ENCODE peak calls at places on chromosomes 2 and 18, in five cellular contexts. L, M, T, J and K are unnamed samples.

GRCh38 chr2:112881217-112882000 is 29.6 kb upstream of the IL37 start:
- DNase-seq in L (no peak), J (peak), T (no peak), M (no peak), K (no peak)

GRCh38 chr18:68215931-68216330 is 499.0 kb downstream of the TMX3 start:
- DNase-seq in J (peak), L (no peak), M (no peak), T (no peak), K (no peak)

GRCh38 chr2:16048466-16048865 is 108.1 kb downstream of the MYCN start:
- DNase-seq in T (no peak), L (no peak), M (no peak), J (no peak), K (no peak)

GRCh38 chr2:242040303-242040655 is 170.8 kb downstream of the RTP5 start:
- DNase-seq in J (no peak), L (no peak), T (no peak), M (no peak), K (no peak)

GRCh38 chr18:62663731-62664336 is 51.5 kb upstream of the PHLPP1 start:
- DNase-seq in L (no peak), T (no peak), M (no peak), J (peak), K (no peak)

GRCh38 chr2:205811387-205811786 is 129.1 kb downstream of the NRP2 start:
- DNase-seq in L (no peak), M (no peak), J (no peak), T (no peak), K (no peak)

GRCh38 chr2:27262379-27263286 is at the start of gene SLC30A3:
- DNase-seq in T (peak), L (peak), J (no peak), M (peak), K (peak)

GRCh38 chr18:55405655-55406373 is 182.2 kb downstream of the TCF4 start:
- DNase-seq in L (no peak), J (peak), M (peak), T (no peak), K (no peak)

GRCh38 chr18:2960983-2961696 is 51.8 kb downstream of the LPIN2 start:
- DNase-seq in T (no peak), M (no peak), J (no peak), L (no peak), K (no peak)

DNA sequence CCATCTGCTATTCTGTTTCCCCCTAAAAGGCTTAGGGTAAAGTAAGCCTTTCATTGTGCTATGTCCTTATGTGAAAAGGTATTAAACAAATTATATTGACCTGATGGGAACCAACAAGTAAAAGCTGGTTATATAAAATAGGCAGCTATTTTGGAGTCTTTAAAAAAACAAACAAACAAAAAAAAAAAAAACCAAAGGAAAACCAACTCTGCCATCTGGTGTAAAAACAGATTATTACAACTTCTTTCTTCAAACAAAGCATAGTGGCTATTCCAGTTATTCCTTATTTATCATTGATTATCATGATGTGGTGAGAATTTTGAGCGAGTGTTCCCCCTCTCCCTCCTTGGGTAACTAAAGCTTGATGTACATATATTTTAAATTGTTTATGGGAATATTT is 122.3 kb upstream of the FHL2 start:
- DNase-seq in J (no peak), M (no peak), T (no peak), L (no peak), K (no peak)
- TF ChIP-seq CTCF in J (peak), M (peak), T (peak), L (peak), K (peak)

GRCh38 chr2:151030663-151031230 is 230.9 kb downstream of the RBM43 start:
- DNase-seq in L (no peak), T (no peak), J (no peak), M (no peak), K (no peak)
- TF ChIP-seq CTCF in L (peak), T (peak), J (peak), M (no peak), K (peak)

GRCh38 chr2:161102770-161103450 is 57.3 kb upstream of the TANK start:
- DNase-seq in J (no peak), T (no peak), L (no peak), M (no peak), K (no peak)

GRCh38 chr2:161100216-161100615 is 60.0 kb upstream of the TANK start:
- DNase-seq in L (no peak), J (no peak), M (no peak), T (no peak), K (no peak)

GRCh38 chr2:161101406-161101805 is 58.8 kb upstream of the TANK start:
- DNase-seq in J (no peak), L (no peak), T (no peak), M (no peak), K (no peak)

GRCh38 chr2:161104054-161104553 is 56.1 kb upstream of the TANK start:
- DNase-seq in L (no peak), J (no peak), T (no peak), M (no peak), K (no peak)

DNA sequence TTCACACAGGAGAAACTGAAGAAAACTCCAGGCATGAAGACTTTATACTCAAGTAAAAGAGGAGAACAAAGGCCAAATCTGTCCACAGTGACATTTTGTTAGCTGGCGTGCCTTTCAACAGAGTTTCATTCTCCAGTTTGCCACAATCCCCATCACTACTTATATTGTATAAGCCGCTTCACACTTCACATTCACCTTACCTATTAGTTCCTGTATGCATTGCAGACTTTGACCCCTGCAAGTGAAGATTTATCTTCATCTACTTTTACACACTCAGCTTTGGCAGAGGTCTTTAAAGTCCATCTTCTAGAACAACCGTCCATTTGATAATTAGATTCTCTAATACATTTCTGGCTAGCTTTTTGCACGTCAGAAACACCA is 56.8 kb upstream of the TANK start:
- DNase-seq in M (no peak), J (no peak), L (no peak), T (no peak), K (no peak)
- TF ChIP-seq CTCF in M (no peak), J (no peak), L (no peak), T (no peak), K (no peak)

GRCh38 chr2:47074691-47075090 is 80.4 kb downstream of the STPG4 start:
- DNase-seq in L (no peak), J (no peak), T (no peak), M (no peak), K (no peak)

GRCh38 chr2:47075361-47076125 is 79.6 kb downstream of the STPG4 start:
- DNase-seq in M (no peak), J (no peak), T (no peak), L (no peak), K (no peak)

GRCh38 chr2:47077442-47078117 is 77.5 kb downstream of the STPG4 start:
- DNase-seq in T (no peak), L (no peak), J (no peak), M (no peak), K (no peak)

GRCh38 chr2:47076586-47077441 is 78.3 kb downstream of the STPG4 start:
- DNase-seq in T (no peak), L (no peak), J (peak), M (peak), K (no peak)

GRCh38 chr2:47076126-47076506 is 79.0 kb downstream of the STPG4 start:
- DNase-seq in L (no peak), M (no peak), J (no peak), T (no peak), K (no peak)
- TF ChIP-seq CTCF in L (no peak), M (no peak), J (no peak), T (no peak), K (no peak)

GRCh38 chr2:156132130-156132529 is 200.4 kb downstream of the NR4A2 start:
- DNase-seq in M (no peak), J (no peak), T (no peak), L (no peak), K (no peak)

GRCh38 chr2:156124458-156124857 is 208.1 kb downstream of the NR4A2 start:
- DNase-seq in L (no peak), T (no peak), J (no peak), M (no peak), K (no peak)

GRCh38 chr2:156132941-156133340 is 199.6 kb downstream of the NR4A2 start:
- DNase-seq in M (no peak), J (no peak), L (no peak), T (no peak), K (no peak)

GRCh38 chr2:156125018-156125417 is 207.5 kb downstream of the NR4A2 start:
- DNase-seq in L (no peak), J (no peak), T (no peak), M (no peak), K (no peak)

GRCh38 chr2:156129227-156129626 is 203.3 kb downstream of the NR4A2 start:
- DNase-seq in T (no peak), M (no peak), L (no peak), J (no peak), K (no peak)
- TF ChIP-seq CTCF in T (peak), M (no peak), L (peak), J (no peak), K (peak)

GRCh38 chr2:219001100-219001576 is 7.9 kb upstream of the CRYBA2 start:
- DNase-seq in T (no peak), J (no peak), L (no peak), M (no peak), K (no peak)
- TF ChIP-seq CTCF in T (no peak), J (no peak), L (no peak), M (no peak), K (no peak)

GRCh38 chr2:174145827-174146226 is 102.5 kb downstream of the OLA1 start:
- DNase-seq in T (no peak), M (no peak), J (no peak), L (no peak), K (no peak)
- TF ChIP-seq CTCF in T (no peak), M (no peak), J (no peak), L (no peak), K (peak)